ENCODE peak calls at places on chromosomes 3 and 15, in four cellular contexts. One of them, this sample, is unnamed.
A peak's percentile ranks its signal among the peaks of the same experiment; 100 is the strongest.

GRCh38 chr15:85826756-85827515 is 32.2 kb upstream of the KLHL25 start:
- DNase-seq in ovary: no peak
- DNase-seq in uterus: no peak
- DNase-seq in stomach: no peak
- DNase-seq in this sample: no peak

GRCh38 chr3:105878061-105878460 is 9.2 kb upstream of the CBLB start:
- DNase-seq in stomach: no peak
- DNase-seq in ovary: no peak
- DNase-seq in uterus: no peak
- DNase-seq in this sample: no peak

GRCh38 chr15:68370768-68371151 is 61.2 kb downstream of the ITGA11 start:
- DNase-seq in uterus: no peak
- DNase-seq in ovary: no peak
- DNase-seq in stomach: no peak
- DNase-seq in this sample: peak; percentile 62

GRCh38 chr3:127566801-127567200 is 23.7 kb downstream of the TPRA1 start:
- DNase-seq in ovary: no peak
- DNase-seq in stomach: no peak
- DNase-seq in uterus: no peak
- DNase-seq in this sample: no peak

GRCh38 chr3:146159616-146160232 is 1.3 kb downstream of the PLOD2 start:
- DNase-seq in ovary: no peak
- DNase-seq in stomach: no peak
- DNase-seq in uterus: no peak
- DNase-seq in this sample: no peak

GRCh38 chr15:59283717-59284336 is 77.2 kb downstream of the LDHAL6B start:
- DNase-seq in ovary: no peak
- DNase-seq in stomach: peak; percentile 57
- DNase-seq in uterus: no peak
- DNase-seq in this sample: no peak

GRCh38 chr15:92687183-92687582 is 31.6 kb upstream of the FAM174B start:
- DNase-seq in ovary: no peak
- DNase-seq in uterus: no peak
- DNase-seq in stomach: no peak
- DNase-seq in this sample: no peak

GRCh38 chr15:49135342-49135857 is 20.0 kb downstream of the COPS2 start:
- DNase-seq in ovary: no peak
- DNase-seq in stomach: no peak
- DNase-seq in uterus: no peak
- DNase-seq in this sample: no peak

GRCh38 chr15:99322643-99323405 is 71.5 kb downstream of the LRRC28 start:
- DNase-seq in ovary: no peak
- DNase-seq in uterus: no peak
- DNase-seq in stomach: no peak
- DNase-seq in this sample: no peak

GRCh38 chr15:38490231-38490630 is 36.3 kb downstream of the FAM98B start:
- DNase-seq in stomach: no peak
- DNase-seq in uterus: no peak
- DNase-seq in ovary: no peak
- DNase-seq in this sample: no peak

GRCh38 chr3:118641608-118642007 is 393.0 kb downstream of the IGSF11 start:
- DNase-seq in stomach: no peak
- DNase-seq in ovary: no peak
- DNase-seq in uterus: no peak
- DNase-seq in this sample: no peak

GRCh38 chr3:183396662-183397391 is 31.6 kb downstream of the MCF2L2 start:
- DNase-seq in uterus: no peak
- DNase-seq in stomach: no peak
- DNase-seq in ovary: no peak
- DNase-seq in this sample: no peak

GRCh38 chr3:8445861-8446260 is 55.8 kb upstream of the LMCD1 start:
- DNase-seq in stomach: no peak
- DNase-seq in ovary: no peak
- DNase-seq in uterus: peak; percentile 43
- DNase-seq in this sample: no peak

GRCh38 chr3:58274027-58274614 is 31.9 kb upstream of the RPP14 start:
- DNase-seq in uterus: no peak
- DNase-seq in ovary: no peak
- DNase-seq in stomach: no peak
- DNase-seq in this sample: no peak

GRCh38 chr3:52407779-52408178 is 37.1 kb downstream of the SEMA3G start:
- DNase-seq in uterus: no peak
- DNase-seq in stomach: no peak
- DNase-seq in ovary: peak; percentile 50
- DNase-seq in this sample: no peak

GRCh38 chr3:42067324-42067723 is 23.8 kb upstream of the TRAK1 start:
- DNase-seq in ovary: no peak
- DNase-seq in uterus: no peak
- DNase-seq in stomach: no peak
- DNase-seq in this sample: no peak

GRCh38 chr3:129505341-129505740 is 23.1 kb upstream of the RHO start:
- DNase-seq in ovary: no peak
- DNase-seq in stomach: no peak
- DNase-seq in uterus: no peak
- DNase-seq in this sample: no peak

GRCh38 chr15:51726302-51727073 is 11.0 kb downstream of the LYSMD2 start:
- DNase-seq in ovary: peak; percentile 57
- DNase-seq in stomach: no peak
- DNase-seq in uterus: peak; percentile 91
- DNase-seq in this sample: peak; percentile 66

GRCh38 chr3:177554900-177555759 is 357.8 kb upstream of the TBL1XR1 start:
- DNase-seq in stomach: no peak
- DNase-seq in ovary: no peak
- DNase-seq in uterus: no peak
- DNase-seq in this sample: no peak

GRCh38 chr3:177551431-177551836 is 354.2 kb upstream of the TBL1XR1 start:
- DNase-seq in stomach: no peak
- DNase-seq in uterus: no peak
- DNase-seq in ovary: no peak
- DNase-seq in this sample: no peak

GRCh38 chr3:177552051-177552450 is 354.8 kb upstream of the TBL1XR1 start:
- DNase-seq in ovary: no peak
- DNase-seq in uterus: no peak
- DNase-seq in stomach: no peak
- DNase-seq in this sample: no peak

GRCh38 chr3:177553586-177553985 is 356.3 kb upstream of the TBL1XR1 start:
- DNase-seq in ovary: no peak
- DNase-seq in stomach: no peak
- DNase-seq in uterus: no peak
- DNase-seq in this sample: no peak

DNA sequence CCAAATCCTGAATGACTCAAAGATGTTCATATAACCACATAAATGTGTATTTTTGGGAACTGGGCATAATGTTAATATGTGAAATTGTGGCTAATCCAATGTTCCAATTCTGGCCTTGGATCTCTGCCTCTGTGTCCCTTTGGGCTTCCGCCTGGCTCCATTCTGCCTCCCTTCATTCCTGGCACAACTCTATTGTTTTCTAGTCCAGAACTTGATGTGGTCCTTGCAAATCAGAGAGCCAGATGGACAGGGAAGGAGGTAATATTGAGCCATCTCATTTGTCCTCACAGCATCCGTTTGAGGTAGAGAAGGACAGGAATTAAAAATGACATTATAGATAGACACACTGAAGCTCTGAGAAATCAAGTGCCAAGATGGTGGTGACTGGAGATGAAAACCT is 355.7 kb upstream of the TBL1XR1 start:
- DNase-seq in ovary: no peak
- DNase-seq in uterus: no peak
- DNase-seq in stomach: no peak
- DNase-seq in this sample: no peak
- H3K4me3 ChIP-seq in ovary: no peak overlapping the region
- H3K4me3 ChIP-seq in uterus: no peak overlapping the region
- H3K4me3 ChIP-seq in stomach: no peak overlapping the region
- H3K4me3 ChIP-seq in this sample: no peak overlapping the region

GRCh38 chr15:22868495-22868894 is 30.0 kb downstream of the NIPA2 start:
- DNase-seq in ovary: no peak
- DNase-seq in stomach: no peak
- DNase-seq in uterus: no peak
- DNase-seq in this sample: no peak
- H3K36me3 ChIP-seq in ovary: no peaks in the 10 kb centered on the region
- H3K36me3 ChIP-seq in stomach: peaks cover 100% of the 10 kb centered on the region
- H3K36me3 ChIP-seq in uterus: no peaks in the 10 kb centered on the region
- H3K36me3 ChIP-seq in this sample: peaks cover 90% of the 10 kb centered on the region

DNA sequence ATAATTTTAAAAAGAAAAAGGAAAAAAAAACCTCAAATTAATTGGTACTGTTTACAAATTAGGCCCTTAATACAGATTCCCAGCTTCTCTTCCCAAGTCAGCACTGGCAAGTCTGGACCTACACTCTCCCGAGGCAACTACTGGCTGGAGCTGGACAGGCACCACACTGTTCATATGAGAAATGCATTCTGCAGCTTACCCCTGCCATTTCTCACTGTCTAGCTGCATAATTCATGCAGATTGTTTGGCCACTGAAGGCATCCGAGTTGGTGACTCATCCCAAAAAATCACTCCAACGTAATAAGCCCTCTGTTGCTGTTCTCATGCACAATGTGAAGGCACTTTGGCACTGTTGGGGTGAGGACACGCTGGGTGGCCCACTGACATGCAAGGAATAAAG is 45.3 kb downstream of the ROPN1B start:
- DNase-seq in ovary: no peak
- DNase-seq in stomach: no peak
- DNase-seq in uterus: peak; percentile 68
- DNase-seq in this sample: no peak
- H3K4me3 ChIP-seq in ovary: no peak overlapping the region
- H3K4me3 ChIP-seq in stomach: no peak overlapping the region
- H3K4me3 ChIP-seq in uterus: no peak overlapping the region
- H3K4me3 ChIP-seq in this sample: no peak overlapping the region

GRCh38 chr15:32732574-32733157 is 14.9 kb downstream of the GREM1 start:
- DNase-seq in uterus: no peak
- DNase-seq in ovary: no peak
- DNase-seq in stomach: no peak
- DNase-seq in this sample: no peak

GRCh38 chr15:32730677-32731654 is 13.2 kb downstream of the GREM1 start:
- DNase-seq in stomach: peak; percentile 94
- DNase-seq in ovary: no peak
- DNase-seq in uterus: no peak
- DNase-seq in this sample: no peak

GRCh38 chr15:32733276-32733675 is 15.5 kb downstream of the GREM1 start:
- DNase-seq in ovary: no peak
- DNase-seq in stomach: no peak
- DNase-seq in uterus: no peak
- DNase-seq in this sample: no peak

GRCh38 chr15:32729700-32730099 is 11.9 kb downstream of the GREM1 start:
- DNase-seq in ovary: no peak
- DNase-seq in stomach: no peak
- DNase-seq in uterus: no peak
- DNase-seq in this sample: no peak
- H3K36me3 ChIP-seq in ovary: no peaks in the 10 kb centered on the region
- H3K36me3 ChIP-seq in stomach: no peaks in the 10 kb centered on the region
- H3K36me3 ChIP-seq in uterus: no peaks in the 10 kb centered on the region
- H3K36me3 ChIP-seq in this sample: no peaks in the 10 kb centered on the region

GRCh38 chr15:80777836-80778620 is 1.1 kb upstream of the CEMIP start:
- DNase-seq in uterus: no peak
- DNase-seq in stomach: no peak
- DNase-seq in ovary: no peak
- DNase-seq in this sample: no peak

GRCh38 chr15:80777137-80777536 is 2.0 kb upstream of the CEMIP start:
- DNase-seq in uterus: no peak
- DNase-seq in stomach: no peak
- DNase-seq in ovary: no peak
- DNase-seq in this sample: no peak

GRCh38 chr15:80779658-80780415 is 667 bp downstream of the CEMIP start:
- DNase-seq in stomach: no peak
- DNase-seq in uterus: no peak
- DNase-seq in ovary: peak; percentile 40
- DNase-seq in this sample: no peak

GRCh38 chr15:80778964-80779657 is at the start of gene CEMIP:
- DNase-seq in stomach: peak; percentile 82
- DNase-seq in uterus: peak; percentile 22
- DNase-seq in ovary: peak; percentile 79
- DNase-seq in this sample: peak; percentile 74

GRCh38 chr15:80778621-80778963 is 578 bp upstream of the CEMIP start:
- DNase-seq in uterus: no peak
- DNase-seq in stomach: no peak
- DNase-seq in ovary: no peak
- DNase-seq in this sample: no peak
- H3K4me3 ChIP-seq in uterus: no peak overlapping the region
- H3K4me3 ChIP-seq in stomach: peak overlapping the region; percentile 53
- H3K4me3 ChIP-seq in ovary: peak overlapping the region; percentile 41
- H3K4me3 ChIP-seq in this sample: peak overlapping the region; percentile 67

GRCh38 chr3:25648107-25648535 is 16.6 kb downstream of the TOP2B start:
- DNase-seq in ovary: no peak
- DNase-seq in uterus: peak; percentile 55
- DNase-seq in stomach: peak; percentile 87
- DNase-seq in this sample: no peak
- H3K36me3 ChIP-seq in ovary: no peaks in the 10 kb centered on the region
- H3K36me3 ChIP-seq in uterus: no peaks in the 10 kb centered on the region
- H3K36me3 ChIP-seq in stomach: peaks cover 15% of the 10 kb centered on the region
- H3K36me3 ChIP-seq in this sample: no peaks in the 10 kb centered on the region

DNA sequence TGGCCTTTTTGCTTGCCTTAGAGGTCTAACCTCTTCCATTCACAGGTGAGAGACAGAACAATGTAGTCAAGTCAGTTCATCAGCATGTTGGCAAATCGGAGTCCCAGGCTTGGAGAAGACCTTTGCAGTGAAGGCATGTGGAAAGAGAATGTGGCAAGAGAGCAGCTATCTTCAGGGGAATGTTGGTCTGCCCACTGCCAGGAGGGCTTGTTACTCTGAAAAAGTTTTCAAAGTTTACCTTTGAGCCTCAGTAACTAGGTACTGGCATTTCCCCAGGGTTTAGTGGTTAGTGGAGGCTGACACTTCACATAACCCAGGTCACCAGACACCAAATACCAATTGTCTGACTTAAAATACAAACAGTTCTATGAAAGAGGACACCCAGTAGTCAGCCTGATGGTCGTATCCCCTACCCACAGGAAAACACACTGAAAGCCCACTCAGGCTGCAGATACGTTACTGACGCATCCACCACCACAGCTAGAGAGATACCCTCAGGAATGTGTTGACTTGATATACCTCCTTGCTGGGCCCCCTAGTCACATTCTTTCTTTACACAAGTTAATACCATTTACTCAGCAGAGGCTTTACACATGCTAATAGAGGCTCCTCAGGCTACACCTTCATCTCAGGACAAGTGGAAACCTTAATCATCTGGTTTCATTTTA is 9.7 kb upstream of the ARID3B start:
- DNase-seq in uterus: no peak
- DNase-seq in ovary: no peak
- DNase-seq in stomach: no peak
- DNase-seq in this sample: no peak
- H3K4me3 ChIP-seq in uterus: no peak overlapping the region
- H3K4me3 ChIP-seq in ovary: no peak overlapping the region
- H3K4me3 ChIP-seq in stomach: no peak overlapping the region
- H3K4me3 ChIP-seq in this sample: no peak overlapping the region

This sample was measured in ascending aorta.